ENCODE peak calls at places on chromosomes 2 and 18, in ten cellular contexts. One of them, this sample, is unnamed.
A peak's percentile ranks its signal among the peaks of the same experiment; 100 is the strongest.

GRCh38 chr2:216650607-216651229 is 17.5 kb downstream of the IGFBP2 start:
- DNase-seq in substantia nigra: no peak
- DNase-seq in activated CD4-positive, alpha-beta T cell treated with anti-CD3 and anti-CD28 coated beads for 24 hours: no peak
- DNase-seq in NCI-H146: no peak
- DNase-seq in non-pigmented ciliary epithelial cell: no peak
- DNase-seq in EL: no peak
- DNase-seq in Kasumi-1: no peak
- DNase-seq in AG08396: no peak
- DNase-seq in RPMI8226: no peak
- DNase-seq in RCC 7860: no peak
- DNase-seq in this sample: no peak

GRCh38 chr2:144152817-144153271 is 367.1 kb downstream of the ZEB2 start:
- DNase-seq in substantia nigra: no peak
- DNase-seq in activated CD4-positive, alpha-beta T cell treated with anti-CD3 and anti-CD28 coated beads for 24 hours: no peak
- DNase-seq in NCI-H146: no peak
- DNase-seq in non-pigmented ciliary epithelial cell: peak; percentile 50
- DNase-seq in EL: peak; percentile 69
- DNase-seq in Kasumi-1: peak; percentile 94
- DNase-seq in AG08396: peak; percentile 10
- DNase-seq in RPMI8226: no peak
- DNase-seq in RCC 7860: no peak
- DNase-seq in this sample: peak; percentile 50

GRCh38 chr2:61995515-61995914 is 90.0 kb downstream of the COMMD1 start:
- DNase-seq in substantia nigra: no peak
- DNase-seq in activated CD4-positive, alpha-beta T cell treated with anti-CD3 and anti-CD28 coated beads for 24 hours: no peak
- DNase-seq in NCI-H146: no peak
- DNase-seq in non-pigmented ciliary epithelial cell: no peak
- DNase-seq in EL: no peak
- DNase-seq in Kasumi-1: no peak
- DNase-seq in AG08396: no peak
- DNase-seq in RPMI8226: no peak
- DNase-seq in RCC 7860: no peak
- DNase-seq in this sample: no peak

GRCh38 chr2:68237404-68237803 is 14.9 kb downstream of the PPP3R1 start:
- DNase-seq in substantia nigra: no peak
- DNase-seq in activated CD4-positive, alpha-beta T cell treated with anti-CD3 and anti-CD28 coated beads for 24 hours: no peak
- DNase-seq in NCI-H146: no peak
- DNase-seq in non-pigmented ciliary epithelial cell: no peak
- DNase-seq in EL: peak; percentile 63
- DNase-seq in Kasumi-1: no peak
- DNase-seq in AG08396: no peak
- DNase-seq in RPMI8226: no peak
- DNase-seq in RCC 7860: no peak
- DNase-seq in this sample: peak; percentile 47

GRCh38 chr18:79924814-79925655 is 26.4 kb downstream of the SLC66A2 start:
- DNase-seq in substantia nigra: peak; percentile 53
- DNase-seq in activated CD4-positive, alpha-beta T cell treated with anti-CD3 and anti-CD28 coated beads for 24 hours: no peak
- DNase-seq in NCI-H146: peak; percentile 42
- DNase-seq in non-pigmented ciliary epithelial cell: no peak
- DNase-seq in EL: no peak
- DNase-seq in Kasumi-1: no peak
- DNase-seq in AG08396: no peak
- DNase-seq in RPMI8226: no peak
- DNase-seq in RCC 7860: no peak
- DNase-seq in this sample: no peak

GRCh38 chr2:238945433-238946150 is 97.7 kb downstream of the TWIST2 start:
- DNase-seq in substantia nigra: no peak
- DNase-seq in activated CD4-positive, alpha-beta T cell treated with anti-CD3 and anti-CD28 coated beads for 24 hours: no peak
- DNase-seq in NCI-H146: no peak
- DNase-seq in non-pigmented ciliary epithelial cell: no peak
- DNase-seq in EL: peak; percentile 48
- DNase-seq in Kasumi-1: no peak
- DNase-seq in AG08396: peak; percentile 70
- DNase-seq in RPMI8226: no peak
- DNase-seq in RCC 7860: no peak
- DNase-seq in this sample: peak; percentile 75

GRCh38 chr2:69225933-69226332 is 161.1 kb downstream of the GFPT1 start:
- DNase-seq in substantia nigra: no peak
- DNase-seq in activated CD4-positive, alpha-beta T cell treated with anti-CD3 and anti-CD28 coated beads for 24 hours: no peak
- DNase-seq in NCI-H146: no peak
- DNase-seq in non-pigmented ciliary epithelial cell: peak; percentile 28
- DNase-seq in EL: no peak
- DNase-seq in Kasumi-1: no peak
- DNase-seq in AG08396: no peak
- DNase-seq in RPMI8226: no peak
- DNase-seq in RCC 7860: no peak
- DNase-seq in this sample: no peak

GRCh38 chr2:238286987-238287386 is 1.4 kb downstream of the PER2 start:
- DNase-seq in substantia nigra: no peak
- DNase-seq in activated CD4-positive, alpha-beta T cell treated with anti-CD3 and anti-CD28 coated beads for 24 hours: peak; percentile 23
- DNase-seq in NCI-H146: no peak
- DNase-seq in non-pigmented ciliary epithelial cell: no peak
- DNase-seq in EL: no peak
- DNase-seq in Kasumi-1: no peak
- DNase-seq in AG08396: no peak
- DNase-seq in RPMI8226: no peak
- DNase-seq in RCC 7860: peak; percentile 34
- DNase-seq in this sample: no peak

GRCh38 chr18:43578636-43579203 is 301.4 kb upstream of the SYT4 start:
- DNase-seq in substantia nigra: no peak
- DNase-seq in activated CD4-positive, alpha-beta T cell treated with anti-CD3 and anti-CD28 coated beads for 24 hours: no peak
- DNase-seq in NCI-H146: peak; percentile 93
- DNase-seq in non-pigmented ciliary epithelial cell: no peak
- DNase-seq in EL: no peak
- DNase-seq in Kasumi-1: no peak
- DNase-seq in AG08396: no peak
- DNase-seq in RPMI8226: no peak
- DNase-seq in RCC 7860: no peak
- DNase-seq in this sample: no peak

GRCh38 chr2:86783615-86784339 is 6.9 kb downstream of the CD8A start:
- DNase-seq in substantia nigra: no peak
- DNase-seq in activated CD4-positive, alpha-beta T cell treated with anti-CD3 and anti-CD28 coated beads for 24 hours: no peak
- DNase-seq in NCI-H146: no peak
- DNase-seq in non-pigmented ciliary epithelial cell: no peak
- DNase-seq in EL: no peak
- DNase-seq in Kasumi-1: no peak
- DNase-seq in AG08396: no peak
- DNase-seq in RPMI8226: peak; percentile 30
- DNase-seq in RCC 7860: no peak
- DNase-seq in this sample: no peak

GRCh38 chr2:72041638-72042111 is 106.0 kb downstream of the CYP26B1 start:
- DNase-seq in substantia nigra: no peak
- DNase-seq in activated CD4-positive, alpha-beta T cell treated with anti-CD3 and anti-CD28 coated beads for 24 hours: no peak
- DNase-seq in NCI-H146: no peak
- DNase-seq in non-pigmented ciliary epithelial cell: no peak
- DNase-seq in EL: no peak
- DNase-seq in Kasumi-1: no peak
- DNase-seq in AG08396: no peak
- DNase-seq in RPMI8226: no peak
- DNase-seq in RCC 7860: no peak
- DNase-seq in this sample: no peak

GRCh38 chr2:146982393-146982846 is 862.4 kb upstream of the ACVR2A start:
- DNase-seq in substantia nigra: no peak
- DNase-seq in activated CD4-positive, alpha-beta T cell treated with anti-CD3 and anti-CD28 coated beads for 24 hours: no peak
- DNase-seq in NCI-H146: no peak
- DNase-seq in non-pigmented ciliary epithelial cell: peak; percentile 60
- DNase-seq in EL: peak; percentile 29
- DNase-seq in Kasumi-1: peak; percentile 26
- DNase-seq in AG08396: peak; percentile 21
- DNase-seq in RPMI8226: no peak
- DNase-seq in RCC 7860: no peak
- DNase-seq in this sample: peak; percentile 81

GRCh38 chr2:44136186-44136585 is 32.5 kb upstream of the PPM1B start:
- DNase-seq in substantia nigra: no peak
- DNase-seq in activated CD4-positive, alpha-beta T cell treated with anti-CD3 and anti-CD28 coated beads for 24 hours: no peak
- DNase-seq in NCI-H146: no peak
- DNase-seq in non-pigmented ciliary epithelial cell: peak; percentile 31
- DNase-seq in EL: peak; percentile 80
- DNase-seq in Kasumi-1: no peak
- DNase-seq in AG08396: peak; percentile 57
- DNase-seq in RPMI8226: no peak
- DNase-seq in RCC 7860: no peak
- DNase-seq in this sample: peak; percentile 58

GRCh38 chr2:38095996-38096861 is 20.3 kb upstream of the CYP1B1 start:
- DNase-seq in substantia nigra: no peak
- DNase-seq in activated CD4-positive, alpha-beta T cell treated with anti-CD3 and anti-CD28 coated beads for 24 hours: no peak
- DNase-seq in NCI-H146: peak; percentile 2
- DNase-seq in non-pigmented ciliary epithelial cell: no peak
- DNase-seq in EL: no peak
- DNase-seq in Kasumi-1: no peak
- DNase-seq in AG08396: no peak
- DNase-seq in RPMI8226: no peak
- DNase-seq in RCC 7860: no peak
- DNase-seq in this sample: peak; percentile 74

GRCh38 chr2:80086831-80087230 is 217.7 kb downstream of the LRRTM1 start:
- DNase-seq in substantia nigra: no peak
- DNase-seq in activated CD4-positive, alpha-beta T cell treated with anti-CD3 and anti-CD28 coated beads for 24 hours: no peak
- DNase-seq in NCI-H146: no peak
- DNase-seq in non-pigmented ciliary epithelial cell: no peak
- DNase-seq in EL: peak; percentile 74
- DNase-seq in Kasumi-1: no peak
- DNase-seq in AG08396: peak; percentile 73
- DNase-seq in RPMI8226: no peak
- DNase-seq in RCC 7860: no peak
- DNase-seq in this sample: peak; percentile 87

GRCh38 chr2:238290079-238290478 is 1.7 kb upstream of the PER2 start:
- DNase-seq in substantia nigra: peak; percentile 17
- DNase-seq in activated CD4-positive, alpha-beta T cell treated with anti-CD3 and anti-CD28 coated beads for 24 hours: no peak
- DNase-seq in NCI-H146: peak; percentile 93
- DNase-seq in non-pigmented ciliary epithelial cell: no peak
- DNase-seq in EL: no peak
- DNase-seq in Kasumi-1: no peak
- DNase-seq in AG08396: no peak
- DNase-seq in RPMI8226: no peak
- DNase-seq in RCC 7860: no peak
- DNase-seq in this sample: no peak

GRCh38 chr2:112972423-112973086 is 5.3 kb upstream of the IL36G start:
- DNase-seq in substantia nigra: no peak
- DNase-seq in activated CD4-positive, alpha-beta T cell treated with anti-CD3 and anti-CD28 coated beads for 24 hours: no peak
- DNase-seq in NCI-H146: no peak
- DNase-seq in non-pigmented ciliary epithelial cell: no peak
- DNase-seq in EL: no peak
- DNase-seq in Kasumi-1: no peak
- DNase-seq in AG08396: no peak
- DNase-seq in RPMI8226: no peak
- DNase-seq in RCC 7860: no peak
- DNase-seq in this sample: no peak

GRCh38 chr2:36371070-36371962 is 15.7 kb downstream of the CRIM1 start:
- DNase-seq in substantia nigra: no peak
- DNase-seq in activated CD4-positive, alpha-beta T cell treated with anti-CD3 and anti-CD28 coated beads for 24 hours: no peak
- DNase-seq in NCI-H146: no peak
- DNase-seq in non-pigmented ciliary epithelial cell: no peak
- DNase-seq in EL: peak; percentile 63
- DNase-seq in Kasumi-1: no peak
- DNase-seq in AG08396: no peak
- DNase-seq in RPMI8226: no peak
- DNase-seq in RCC 7860: no peak
- DNase-seq in this sample: no peak

GRCh38 chr18:9574473-9575115 is 39.8 kb downstream of the PPP4R1 start:
- DNase-seq in substantia nigra: no peak
- DNase-seq in activated CD4-positive, alpha-beta T cell treated with anti-CD3 and anti-CD28 coated beads for 24 hours: no peak
- DNase-seq in NCI-H146: no peak
- DNase-seq in non-pigmented ciliary epithelial cell: no peak
- DNase-seq in EL: no peak
- DNase-seq in Kasumi-1: no peak
- DNase-seq in AG08396: no peak
- DNase-seq in RPMI8226: no peak
- DNase-seq in RCC 7860: no peak
- DNase-seq in this sample: no peak

GRCh38 chr2:146544701-146545100 is 1300.1 kb upstream of the ACVR2A start:
- DNase-seq in substantia nigra: no peak
- DNase-seq in activated CD4-positive, alpha-beta T cell treated with anti-CD3 and anti-CD28 coated beads for 24 hours: no peak
- DNase-seq in NCI-H146: no peak
- DNase-seq in non-pigmented ciliary epithelial cell: no peak
- DNase-seq in EL: peak; percentile 19
- DNase-seq in Kasumi-1: no peak
- DNase-seq in AG08396: no peak
- DNase-seq in RPMI8226: no peak
- DNase-seq in RCC 7860: no peak
- DNase-seq in this sample: no peak

GRCh38 chr2:233163486-233164103 is 87.9 kb upstream of the ATG16L1 start:
- DNase-seq in substantia nigra: no peak
- DNase-seq in activated CD4-positive, alpha-beta T cell treated with anti-CD3 and anti-CD28 coated beads for 24 hours: no peak
- DNase-seq in NCI-H146: no peak
- DNase-seq in non-pigmented ciliary epithelial cell: no peak
- DNase-seq in EL: no peak
- DNase-seq in Kasumi-1: no peak
- DNase-seq in AG08396: no peak
- DNase-seq in RPMI8226: no peak
- DNase-seq in RCC 7860: no peak
- DNase-seq in this sample: no peak

GRCh38 chr2:172062402-172063004 is 22.8 kb upstream of the DLX1 start:
- DNase-seq in substantia nigra: no peak
- DNase-seq in activated CD4-positive, alpha-beta T cell treated with anti-CD3 and anti-CD28 coated beads for 24 hours: no peak
- DNase-seq in NCI-H146: no peak
- DNase-seq in non-pigmented ciliary epithelial cell: no peak
- DNase-seq in EL: no peak
- DNase-seq in Kasumi-1: no peak
- DNase-seq in AG08396: no peak
- DNase-seq in RPMI8226: no peak
- DNase-seq in RCC 7860: no peak
- DNase-seq in this sample: no peak

GRCh38 chr2:18848641-18849040 is 259.3 kb upstream of the NT5C1B start:
- DNase-seq in substantia nigra: no peak
- DNase-seq in activated CD4-positive, alpha-beta T cell treated with anti-CD3 and anti-CD28 coated beads for 24 hours: no peak
- DNase-seq in NCI-H146: no peak
- DNase-seq in non-pigmented ciliary epithelial cell: no peak
- DNase-seq in EL: no peak
- DNase-seq in Kasumi-1: no peak
- DNase-seq in AG08396: no peak
- DNase-seq in RPMI8226: no peak
- DNase-seq in RCC 7860: no peak
- DNase-seq in this sample: no peak

GRCh38 chr2:234091432-234091879 is 41.0 kb downstream of the SPP2 start:
- DNase-seq in substantia nigra: no peak
- DNase-seq in activated CD4-positive, alpha-beta T cell treated with anti-CD3 and anti-CD28 coated beads for 24 hours: no peak
- DNase-seq in NCI-H146: peak; percentile 7
- DNase-seq in non-pigmented ciliary epithelial cell: no peak
- DNase-seq in EL: no peak
- DNase-seq in Kasumi-1: no peak
- DNase-seq in AG08396: no peak
- DNase-seq in RPMI8226: no peak
- DNase-seq in RCC 7860: no peak
- DNase-seq in this sample: no peak

GRCh38 chr18:74127483-74127750 is 20.2 kb downstream of the FBXO15 start:
- DNase-seq in substantia nigra: no peak
- DNase-seq in activated CD4-positive, alpha-beta T cell treated with anti-CD3 and anti-CD28 coated beads for 24 hours: no peak
- DNase-seq in NCI-H146: no peak
- DNase-seq in non-pigmented ciliary epithelial cell: no peak
- DNase-seq in EL: no peak
- DNase-seq in Kasumi-1: no peak
- DNase-seq in AG08396: no peak
- DNase-seq in RPMI8226: no peak
- DNase-seq in RCC 7860: no peak
- DNase-seq in this sample: no peak

GRCh38 chr18:24913507-24914147 is 438.3 kb downstream of the ZNF521 start:
- DNase-seq in substantia nigra: no peak
- DNase-seq in activated CD4-positive, alpha-beta T cell treated with anti-CD3 and anti-CD28 coated beads for 24 hours: no peak
- DNase-seq in NCI-H146: no peak
- DNase-seq in non-pigmented ciliary epithelial cell: no peak
- DNase-seq in EL: no peak
- DNase-seq in Kasumi-1: no peak
- DNase-seq in AG08396: peak; percentile 17
- DNase-seq in RPMI8226: peak; percentile 50
- DNase-seq in RCC 7860: no peak
- DNase-seq in this sample: peak; percentile 85

GRCh38 chr2:78892310-78892709 is 133.2 kb upstream of the REG3G start:
- DNase-seq in substantia nigra: no peak
- DNase-seq in activated CD4-positive, alpha-beta T cell treated with anti-CD3 and anti-CD28 coated beads for 24 hours: no peak
- DNase-seq in NCI-H146: no peak
- DNase-seq in non-pigmented ciliary epithelial cell: no peak
- DNase-seq in EL: no peak
- DNase-seq in Kasumi-1: no peak
- DNase-seq in AG08396: no peak
- DNase-seq in RPMI8226: no peak
- DNase-seq in RCC 7860: no peak
- DNase-seq in this sample: no peak

GRCh38 chr2:207635468-207636200 is 10.4 kb upstream of the METTL21A start:
- DNase-seq in substantia nigra: no peak
- DNase-seq in activated CD4-positive, alpha-beta T cell treated with anti-CD3 and anti-CD28 coated beads for 24 hours: no peak
- DNase-seq in NCI-H146: no peak
- DNase-seq in non-pigmented ciliary epithelial cell: no peak
- DNase-seq in EL: peak; percentile 68
- DNase-seq in Kasumi-1: peak; percentile 1
- DNase-seq in AG08396: no peak
- DNase-seq in RPMI8226: no peak
- DNase-seq in RCC 7860: no peak
- DNase-seq in this sample: no peak